ENCODE peak calls at places on chromosomes 4 and X, in five cellular contexts. One of them, this sample, is unnamed.

GRCh38 chr4:23978031-23978430 is 88.2 kb upstream of the PPARGC1A start:
- DNase-seq in coronary artery: no peak
- DNase-seq in choroid plexus epithelial cell: no peak
- DNase-seq in mucosa of descending colon: no peak
- DNase-seq in breast epithelium: no peak
- DNase-seq in this sample: no peak

GRCh38 chr4:144948009-144948408 is 150.0 kb downstream of the ANAPC10 start:
- DNase-seq in coronary artery: no peak
- DNase-seq in choroid plexus epithelial cell: no peak
- DNase-seq in mucosa of descending colon: no peak
- DNase-seq in breast epithelium: no peak
- DNase-seq in this sample: peak

GRCh38 chr4:107349266-107349665 is 313.2 kb upstream of the DKK2 start:
- DNase-seq in coronary artery: no peak
- DNase-seq in choroid plexus epithelial cell: peak
- DNase-seq in mucosa of descending colon: no peak
- DNase-seq in breast epithelium: no peak
- DNase-seq in this sample: no peak

GRCh38 chrX:126820700-126821420 is 1.3 kb downstream of the PRR32 start:
- DNase-seq in coronary artery: no peak
- DNase-seq in choroid plexus epithelial cell: no peak
- DNase-seq in mucosa of descending colon: no peak
- DNase-seq in breast epithelium: no peak
- DNase-seq in this sample: no peak

GRCh38 chrX:136260801-136261200 is 9.6 kb upstream of the MAP7D3 start:
- DNase-seq in coronary artery: no peak
- DNase-seq in choroid plexus epithelial cell: peak
- DNase-seq in mucosa of descending colon: no peak
- DNase-seq in breast epithelium: no peak
- DNase-seq in this sample: no peak

GRCh38 chrX:20527458-20528099 is 260.9 kb upstream of the RPS6KA3 start:
- DNase-seq in coronary artery: no peak
- DNase-seq in choroid plexus epithelial cell: peak
- DNase-seq in mucosa of descending colon: no peak
- DNase-seq in breast epithelium: no peak
- DNase-seq in this sample: no peak

GRCh38 chrX:1389993-1390285 is 2.0 kb downstream of the SLC25A6 start:
- DNase-seq in coronary artery: no peak
- DNase-seq in choroid plexus epithelial cell: no peak
- DNase-seq in mucosa of descending colon: peak
- DNase-seq in breast epithelium: no peak
- DNase-seq in this sample: peak

GRCh38 chrX:43953218-43953617 is 20.0 kb downstream of the NDP start:
- DNase-seq in coronary artery: no peak
- DNase-seq in choroid plexus epithelial cell: no peak
- DNase-seq in mucosa of descending colon: no peak
- DNase-seq in breast epithelium: no peak
- DNase-seq in this sample: no peak

GRCh38 chr4:189792819-189793618 is 147.7 kb upstream of the FRG1 start:
- DNase-seq in coronary artery: no peak
- DNase-seq in choroid plexus epithelial cell: peak
- DNase-seq in mucosa of descending colon: peak
- DNase-seq in breast epithelium: peak
- DNase-seq in this sample: peak

GRCh38 chrX:95703696-95704095 is 980.9 kb upstream of the DIAPH2 start:
- DNase-seq in coronary artery: no peak
- DNase-seq in choroid plexus epithelial cell: peak
- DNase-seq in mucosa of descending colon: no peak
- DNase-seq in breast epithelium: no peak
- DNase-seq in this sample: no peak

GRCh38 chr4:139833131-139833930 is 167.7 kb downstream of the MGST2 start:
- DNase-seq in coronary artery: no peak
- DNase-seq in choroid plexus epithelial cell: no peak
- DNase-seq in mucosa of descending colon: no peak
- DNase-seq in breast epithelium: no peak
- DNase-seq in this sample: no peak

GRCh38 chrX:71935542-71935941 is 24.9 kb downstream of the NHSL2 start:
- DNase-seq in coronary artery: no peak
- DNase-seq in choroid plexus epithelial cell: no peak
- DNase-seq in mucosa of descending colon: no peak
- DNase-seq in breast epithelium: no peak
- DNase-seq in this sample: no peak

GRCh38 chr4:163109967-163110366 is 56.7 kb downstream of the NAF1 start:
- DNase-seq in coronary artery: no peak
- DNase-seq in choroid plexus epithelial cell: no peak
- DNase-seq in mucosa of descending colon: no peak
- DNase-seq in breast epithelium: no peak
- DNase-seq in this sample: no peak

GRCh38 chrX:16743604-16744325 is 24.4 kb downstream of the SYAP1 start:
- DNase-seq in coronary artery: no peak
- DNase-seq in choroid plexus epithelial cell: peak
- DNase-seq in mucosa of descending colon: no peak
- DNase-seq in breast epithelium: no peak
- DNase-seq in this sample: no peak

GRCh38 chrX:11566158-11566557 is 99.6 kb downstream of the ARHGAP6 start:
- DNase-seq in coronary artery: no peak
- DNase-seq in choroid plexus epithelial cell: no peak
- DNase-seq in mucosa of descending colon: no peak
- DNase-seq in breast epithelium: no peak
- DNase-seq in this sample: no peak

GRCh38 chr4:2804449-2804972 is 11.6 kb downstream of the SH3BP2 start:
- DNase-seq in coronary artery: no peak
- DNase-seq in choroid plexus epithelial cell: no peak
- DNase-seq in mucosa of descending colon: peak
- DNase-seq in breast epithelium: no peak
- DNase-seq in this sample: no peak

GRCh38 chr4:38728651-38729141 is 54.1 kb downstream of the TLR10 start:
- DNase-seq in coronary artery: no peak
- DNase-seq in choroid plexus epithelial cell: no peak
- DNase-seq in mucosa of descending colon: peak
- DNase-seq in breast epithelium: peak
- DNase-seq in this sample: no peak

GRCh38 chr4:102316585-102316984 is 28.7 kb downstream of the SLC39A8 start:
- DNase-seq in coronary artery: no peak
- DNase-seq in choroid plexus epithelial cell: no peak
- DNase-seq in mucosa of descending colon: no peak
- DNase-seq in breast epithelium: no peak
- DNase-seq in this sample: no peak

GRCh38 chr4:42655921-42656735 is 777 bp downstream of the ATP8A1 start:
- DNase-seq in coronary artery: peak
- DNase-seq in choroid plexus epithelial cell: peak
- DNase-seq in mucosa of descending colon: peak
- DNase-seq in breast epithelium: peak
- DNase-seq in this sample: peak

GRCh38 chrX:56288607-56289006 is 56.5 kb downstream of the KLF8 start:
- DNase-seq in coronary artery: no peak
- DNase-seq in choroid plexus epithelial cell: no peak
- DNase-seq in mucosa of descending colon: no peak
- DNase-seq in breast epithelium: no peak
- DNase-seq in this sample: no peak

GRCh38 chr4:3851211-3851610 is 85.0 kb downstream of the ADRA2C start:
- DNase-seq in coronary artery: no peak
- DNase-seq in choroid plexus epithelial cell: no peak
- DNase-seq in mucosa of descending colon: no peak
- DNase-seq in breast epithelium: no peak
- DNase-seq in this sample: no peak

GRCh38 chr4:90958256-90958895 is 831.2 kb downstream of the CCSER1 start:
- DNase-seq in coronary artery: no peak
- DNase-seq in choroid plexus epithelial cell: peak
- DNase-seq in mucosa of descending colon: no peak
- DNase-seq in breast epithelium: no peak
- DNase-seq in this sample: no peak

GRCh38 chr4:110395416-110395815 is 80.5 kb upstream of the ENPEP start:
- DNase-seq in coronary artery: no peak
- DNase-seq in choroid plexus epithelial cell: no peak
- DNase-seq in mucosa of descending colon: no peak
- DNase-seq in breast epithelium: no peak
- DNase-seq in this sample: no peak

GRCh38 chr4:154973636-154974035 is 192.6 kb downstream of the RBM46 start:
- DNase-seq in coronary artery: no peak
- DNase-seq in choroid plexus epithelial cell: no peak
- DNase-seq in mucosa of descending colon: no peak
- DNase-seq in breast epithelium: no peak
- DNase-seq in this sample: no peak

GRCh38 chrX:3094261-3094660 is 53.0 kb downstream of the ARSF start:
- DNase-seq in coronary artery: no peak
- DNase-seq in choroid plexus epithelial cell: peak
- DNase-seq in mucosa of descending colon: no peak
- DNase-seq in breast epithelium: no peak
- DNase-seq in this sample: peak

GRCh38 chr4:83320548-83320947 is 14.1 kb downstream of the HPSE start:
- DNase-seq in coronary artery: no peak
- DNase-seq in choroid plexus epithelial cell: peak
- DNase-seq in mucosa of descending colon: peak
- DNase-seq in breast epithelium: peak
- DNase-seq in this sample: no peak

GRCh38 chr4:94202769-94203168 is 4.9 kb upstream of the SMARCAD1 start:
- DNase-seq in coronary artery: no peak
- DNase-seq in choroid plexus epithelial cell: no peak
- DNase-seq in mucosa of descending colon: no peak
- DNase-seq in breast epithelium: no peak
- DNase-seq in this sample: no peak

GRCh38 chrX:71870337-71871098 is 40.1 kb upstream of the NHSL2 start:
- DNase-seq in coronary artery: no peak
- DNase-seq in choroid plexus epithelial cell: peak
- DNase-seq in mucosa of descending colon: no peak
- DNase-seq in breast epithelium: no peak
- DNase-seq in this sample: peak

GRCh38 chrX:107775734-107776511 is at the start of gene TSC22D3:
- DNase-seq in coronary artery: peak
- DNase-seq in choroid plexus epithelial cell: peak
- DNase-seq in mucosa of descending colon: peak
- DNase-seq in breast epithelium: peak
- DNase-seq in this sample: peak

GRCh38 chr4:5192678-5193077 is 141.4 kb downstream of the STK32B start:
- DNase-seq in coronary artery: no peak
- DNase-seq in choroid plexus epithelial cell: no peak
- DNase-seq in mucosa of descending colon: no peak
- DNase-seq in breast epithelium: no peak
- DNase-seq in this sample: no peak

GRCh38 chr4:142316913-142317312 is 529.2 kb downstream of the INPP4B start:
- DNase-seq in coronary artery: no peak
- DNase-seq in choroid plexus epithelial cell: no peak
- DNase-seq in mucosa of descending colon: no peak
- DNase-seq in breast epithelium: no peak
- DNase-seq in this sample: no peak

GRCh38 chr4:108498925-108499324 is 121.5 kb upstream of the RPL34 start:
- DNase-seq in coronary artery: no peak
- DNase-seq in choroid plexus epithelial cell: no peak
- DNase-seq in mucosa of descending colon: no peak
- DNase-seq in breast epithelium: no peak
- DNase-seq in this sample: no peak

DNA sequence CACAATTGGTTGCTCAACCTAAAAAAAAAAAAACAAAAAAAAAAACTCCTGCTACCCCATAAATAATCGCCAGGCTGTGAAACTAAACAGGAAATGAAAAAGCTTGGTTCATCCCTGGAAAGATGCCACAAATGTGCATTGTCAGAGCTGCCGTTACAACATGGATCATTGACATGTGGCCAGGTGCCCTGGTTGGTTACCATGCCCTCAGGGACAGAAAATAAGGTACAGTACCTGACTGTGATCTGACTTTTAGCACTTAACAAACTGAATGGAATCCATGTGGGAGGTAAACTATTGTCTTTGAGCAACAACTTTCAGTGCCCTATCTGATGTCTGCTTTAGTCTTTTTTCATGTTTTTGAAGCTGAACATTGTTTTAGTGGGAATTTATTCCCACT is 118.0 kb upstream of the RPL34 start:
- DNase-seq in coronary artery: no peak
- DNase-seq in choroid plexus epithelial cell: no peak
- DNase-seq in mucosa of descending colon: no peak
- DNase-seq in breast epithelium: peak
- DNase-seq in this sample: no peak
- TF ChIP-seq CTCF in coronary artery: no peak
- TF ChIP-seq CTCF in choroid plexus epithelial cell: no peak
- TF ChIP-seq CTCF in mucosa of descending colon: no peak
- TF ChIP-seq CTCF in breast epithelium: no peak
- TF ChIP-seq CTCF in this sample: no peak

DNA sequence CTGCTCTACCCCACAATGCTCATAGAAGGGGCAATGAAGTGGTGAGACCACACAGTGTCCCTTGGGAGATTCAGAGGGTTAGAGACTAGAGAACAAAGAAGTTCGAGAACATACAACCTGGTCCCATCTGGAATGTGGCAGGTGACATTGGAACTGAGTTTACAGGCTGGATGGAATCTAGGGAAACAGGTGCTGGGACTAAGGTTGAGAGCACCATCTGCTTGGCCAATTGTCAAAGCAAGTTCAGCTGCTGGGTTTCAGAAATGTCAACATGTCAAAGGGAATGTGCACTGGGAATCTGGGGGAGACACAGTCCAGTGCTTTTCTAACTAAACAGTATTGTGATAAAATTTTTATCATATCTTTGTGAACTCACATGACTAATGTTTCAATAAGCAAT is 15.9 kb upstream of the FAM13A start:
- DNase-seq in coronary artery: no peak
- DNase-seq in choroid plexus epithelial cell: no peak
- DNase-seq in mucosa of descending colon: no peak
- DNase-seq in breast epithelium: no peak
- DNase-seq in this sample: no peak
- H3K4me3 ChIP-seq in coronary artery: no peak
- H3K4me3 ChIP-seq in choroid plexus epithelial cell: no peak
- H3K4me3 ChIP-seq in mucosa of descending colon: no peak
- H3K4me3 ChIP-seq in breast epithelium: no peak
- H3K4me3 ChIP-seq in this sample: no peak

DNA sequence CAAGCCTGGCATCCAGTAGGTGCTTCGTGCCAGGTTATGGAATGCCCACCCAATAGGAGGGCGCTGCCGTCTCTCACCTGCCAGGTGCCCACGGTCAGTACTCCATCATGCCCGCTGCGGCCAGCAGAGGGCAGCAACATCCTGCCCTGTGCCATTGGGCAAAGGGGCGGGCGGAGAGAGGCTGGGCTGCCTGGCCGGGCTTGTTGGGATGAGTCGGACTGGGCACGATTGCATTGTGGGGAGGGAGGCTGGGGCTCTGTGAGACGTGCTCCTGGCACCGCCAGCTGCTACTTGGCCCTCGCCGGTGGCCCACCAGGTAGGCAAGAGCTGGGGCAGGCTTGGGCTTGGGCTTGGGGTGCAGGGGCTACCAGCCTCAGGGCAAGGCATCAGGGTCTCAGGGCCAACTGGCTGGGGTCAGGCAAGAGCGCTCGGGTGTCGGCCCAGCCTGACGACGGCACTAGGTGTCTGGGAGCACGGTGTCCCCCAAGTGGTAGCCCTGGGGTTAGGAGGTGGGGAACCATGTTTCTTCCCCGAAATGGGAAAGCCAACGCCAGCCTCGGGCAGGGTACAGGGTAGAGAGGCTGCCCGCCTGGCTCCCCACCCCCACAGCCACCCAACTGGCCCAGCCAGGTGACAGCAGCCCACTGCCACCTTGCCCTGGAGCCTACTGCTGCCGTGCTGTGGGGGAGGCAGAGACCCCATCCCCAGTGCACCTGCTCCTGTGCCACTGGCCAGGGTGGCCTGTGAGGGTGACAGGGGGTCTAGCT is at the start of gene PLXNB3:
- DNase-seq in coronary artery: peak
- DNase-seq in choroid plexus epithelial cell: peak
- DNase-seq in mucosa of descending colon: peak
- DNase-seq in breast epithelium: peak
- DNase-seq in this sample: peak
- TF ChIP-seq CTCF in coronary artery: peak
- TF ChIP-seq CTCF in choroid plexus epithelial cell: peak
- TF ChIP-seq CTCF in mucosa of descending colon: peak
- TF ChIP-seq CTCF in breast epithelium: peak
- TF ChIP-seq CTCF in this sample: peak

GRCh38 chrX:154517101-154517781 is 1.2 kb upstream of the FAM3A start:
- DNase-seq in coronary artery: no peak
- DNase-seq in choroid plexus epithelial cell: no peak
- DNase-seq in mucosa of descending colon: peak
- DNase-seq in breast epithelium: no peak
- DNase-seq in this sample: no peak
- H3K4me3 ChIP-seq in coronary artery: peak
- H3K4me3 ChIP-seq in choroid plexus epithelial cell: peak
- H3K4me3 ChIP-seq in mucosa of descending colon: no peak
- H3K4me3 ChIP-seq in breast epithelium: peak
- H3K4me3 ChIP-seq in this sample: peak